ENCODE peak calls at places on chromosomes 12 and 14, in seven cellular contexts. Q is GF-D8, H is fibroblast of the conjunctiva, B is GM12892, U is SK-N-SH, S is HCEC 1CT, I is HS-5. O is an unnamed sample.
A peak's percentile ranks its signal among the peaks of the same experiment; 100 is the strongest.

GRCh38 chr12:169528-170360 is 44.2 kb downstream of the SLC6A12 start:
- DNase-seq in B (no peak), U (no peak), H (no peak), S (no peak), I (no peak), Q (no peak), O (no peak)

GRCh38 chr14:77102154-77102553 is 4.1 kb downstream of the CIPC start:
- DNase-seq in B (no peak), Q (no peak), U (no peak), H (no peak), S (no peak), I (no peak), O (no peak)

GRCh38 chr12:52351196-52352059 is 15.9 kb downstream of the KRT85 start:
- DNase-seq in H (no peak), S (no peak), I (no peak), Q (no peak), B (no peak), U (no peak), O (peak; percentile 38)

GRCh38 chr12:19657401-19657800 is 218.1 kb downstream of the AEBP2 start:
- DNase-seq in Q (no peak), H (no peak), U (no peak), S (peak; percentile 41), B (no peak), I (no peak), O (no peak)

GRCh38 chr14:65211341-65211987 is 109.1 kb upstream of the MAX start:
- DNase-seq in I (no peak), U (no peak), S (peak; percentile 73), H (peak; percentile 75), B (no peak), Q (no peak), O (no peak)

GRCh38 chr14:61561144-61561543 is 134.2 kb upstream of the HIF1A start:
- DNase-seq in Q (no peak), U (peak; percentile 47), B (no peak), I (no peak), H (no peak), S (peak; percentile 75), O (no peak)

GRCh38 chr12:127108360-127109215 is 1158.4 kb upstream of the TMEM132C start:
- DNase-seq in B (no peak), H (peak; percentile 35), I (peak; percentile 46), Q (no peak), S (peak; percentile 62), U (peak; percentile 62), O (peak; percentile 22)

GRCh38 chr12:92942905-92943304 is 13.8 kb upstream of the EEA1 start:
- DNase-seq in U (no peak), H (no peak), B (no peak), Q (no peak), S (peak; percentile 61), I (no peak), O (no peak)

GRCh38 chr14:103206023-103206481 is 82.8 kb downstream of the TNFAIP2 start:
- DNase-seq in I (no peak), S (no peak), H (no peak), U (no peak), B (no peak), Q (no peak), O (no peak)

GRCh38 chr12:104680070-104680469 is 223.3 kb downstream of the CHST11 start:
- DNase-seq in Q (peak; percentile 20), H (no peak), U (peak; percentile 27), B (peak; percentile 22), I (no peak), S (no peak), O (peak; percentile 10)

GRCh38 chr12:1518486-1518762 is 76.0 kb downstream of the FBXL14 start:
- DNase-seq in Q (no peak), H (no peak), U (no peak), I (no peak), S (no peak), B (no peak), O (no peak)

GRCh38 chr12:27667540-27667939 is 28.7 kb upstream of the REP15 start:
- DNase-seq in U (no peak), H (peak; percentile 55), B (no peak), I (no peak), Q (no peak), S (peak; percentile 37), O (no peak)

GRCh38 chr14:76352639-76353281 is 23.2 kb upstream of the ESRRB start:
- DNase-seq in I (no peak), U (peak; percentile 90), Q (no peak), B (peak; percentile 79), S (no peak), H (no peak), O (peak; percentile 28)

GRCh38 chr14:22598099-22598895 is at the start of gene ABHD4:
- DNase-seq in S (peak; percentile 70), I (no peak), U (peak; percentile 89), Q (no peak), B (peak; percentile 78), H (peak; percentile 39), O (peak; percentile 60)

GRCh38 chr14:72644038-72644437 is 249.9 kb downstream of the DPF3 start:
- DNase-seq in H (no peak), B (no peak), Q (no peak), I (no peak), U (no peak), S (no peak), O (no peak)

GRCh38 chr12:52125499-52125900 is 46.0 kb downstream of the SMIM41 start:
- DNase-seq in S (no peak), H (no peak), U (peak; percentile 21), Q (no peak), I (no peak), B (no peak), O (no peak)

GRCh38 chr12:69570545-69571399 is 14.5 kb upstream of the CCT2 start:
- DNase-seq in I (no peak), U (peak; percentile 49), B (no peak), Q (peak; percentile 6), S (peak; percentile 66), H (peak; percentile 67), O (peak; percentile 31)

GRCh38 chr14:75280448-75280830 is 1.8 kb downstream of the FOS start:
- DNase-seq in I (no peak), Q (no peak), B (no peak), H (no peak), S (no peak), U (no peak), O (no peak)

GRCh38 chr14:70061108-70061507 is 127.6 kb downstream of the SLC8A3 start:
- DNase-seq in S (no peak), B (no peak), H (no peak), Q (no peak), U (no peak), I (no peak), O (no peak)

GRCh38 chr12:119592232-119592631 is 1.3 kb upstream of the TMEM233 start:
- DNase-seq in Q (no peak), U (peak; percentile 62), I (peak; percentile 39), H (no peak), S (peak; percentile 5), B (no peak), O (no peak)

GRCh38 chr14:93430889-93431670 is at the start of gene UNC79:
- DNase-seq in Q (no peak), I (no peak), B (no peak), S (no peak), U (peak; percentile 80), H (no peak), O (no peak)

GRCh38 chr12:127083028-127083949 is 1183.7 kb upstream of the TMEM132C start:
- DNase-seq in Q (peak; percentile 33), I (peak; percentile 63), S (peak; percentile 79), U (peak; percentile 28), B (peak; percentile 16), H (peak; percentile 72), O (no peak)

GRCh38 chr12:45192041-45192695 is 23.7 kb upstream of the ANO6 start:
- DNase-seq in H (no peak), U (no peak), B (no peak), Q (peak; percentile 43), S (peak; percentile 51), I (peak; percentile 42), O (no peak)

GRCh38 chr12:14902465-14902864 is 16.8 kb upstream of the MGP start:
- DNase-seq in S (no peak), H (no peak), Q (no peak), U (no peak), I (no peak), B (no peak), O (no peak)

GRCh38 chr12:30652034-30652696 is 43.5 kb downstream of the IPO8 start:
- DNase-seq in I (no peak), S (no peak), U (no peak), H (no peak), B (no peak), Q (no peak), O (no peak)

GRCh38 chr12:94725375-94726168 is 75.2 kb upstream of the TMCC3 start:
- DNase-seq in U (no peak), H (peak; percentile 43), Q (no peak), B (no peak), S (peak; percentile 76), I (no peak), O (no peak)

GRCh38 chr12:50050410-50051280 is 6.8 kb upstream of the ASIC1 start:
- DNase-seq in B (no peak), S (no peak), Q (peak; percentile 92), H (peak; percentile 58), U (peak; percentile 44), I (no peak), O (no peak)

GRCh38 chr14:104280902-104281767 is 142.7 kb downstream of the KIF26A start:
- DNase-seq in Q (no peak), S (no peak), B (no peak), U (no peak), I (no peak), H (no peak), O (no peak)

GRCh38 chr12:128940090-128940888 is 87.0 kb downstream of the GLT1D1 start:
- DNase-seq in H (no peak), I (no peak), Q (no peak), U (no peak), S (no peak), B (no peak), O (no peak)

GRCh38 chr12:6222009-6222702 is 22.0 kb downstream of the CD9 start:
- DNase-seq in U (no peak), I (no peak), H (no peak), S (peak; percentile 25), B (no peak), Q (no peak), O (no peak)

GRCh38 chr12:67331123-67331522 is 62.0 kb downstream of the CAND1 start:
- DNase-seq in H (no peak), Q (no peak), S (no peak), B (no peak), I (no peak), U (no peak), O (no peak)

GRCh38 chr14:86858591-86858990 is 1134.4 kb downstream of the GALC start:
- DNase-seq in Q (no peak), I (no peak), H (no peak), U (no peak), B (no peak), S (no peak), O (no peak)

GRCh38 chr12:76346798-76347420 is 1.3 kb downstream of the BBS10 start:
- DNase-seq in U (peak; percentile 29), B (no peak), I (peak; percentile 53), Q (peak; percentile 22), S (peak; percentile 82), H (peak; percentile 68), O (no peak)

GRCh38 chr12:75892779-75893408 is 138.7 kb downstream of the PHLDA1 start:
- DNase-seq in S (peak; percentile 18), B (no peak), U (no peak), I (peak; percentile 31), H (no peak), Q (peak; percentile 85), O (no peak)